ENCODE peak calls at places on chromosome 16, in five cellular contexts. L, N, X, H and G are unnamed samples.

GRCh38 chr16:851871-852270 is 51.3 kb upstream of the GNG13 start:
- DNase-seq in L (no peak), X (no peak), N (no peak), H (no peak), G (no peak)

GRCh38 chr16:13036600-13036999 is 135.2 kb downstream of the SHISA9 start:
- DNase-seq in N (peak), L (peak), X (peak), H (peak), G (peak)

GRCh38 chr16:75053791-75054555 is 55.1 kb downstream of the ZNRF1 start:
- DNase-seq in X (no peak), L (no peak), H (no peak), N (no peak), G (no peak)

GRCh38 chr16:69443809-69444611 is 19.6 kb downstream of the CYB5B start:
- DNase-seq in H (no peak), N (peak), X (no peak), L (no peak), G (no peak)

GRCh38 chr16:27189335-27189972 is 13.9 kb upstream of the KDM8 start:
- DNase-seq in L (no peak), H (peak), N (no peak), X (peak), G (no peak)

GRCh38 chr16:59886021-59886420 is 1151.9 kb upstream of the GOT2 start:
- DNase-seq in N (no peak), H (no peak), X (no peak), L (no peak), G (no peak)

GRCh38 chr16:88015806-88016140 is 64.5 kb downstream of the BANP start:
- DNase-seq in X (no peak), N (no peak), L (no peak), H (no peak), G (no peak)

GRCh38 chr16:73601911-73602310 is 554.0 kb upstream of the ZFHX3 start:
- DNase-seq in N (no peak), L (no peak), H (no peak), X (no peak), G (no peak)

GRCh38 chr16:54649846-54650245 is 280.8 kb upstream of the IRX5 start:
- DNase-seq in N (peak), X (no peak), H (no peak), L (no peak), G (no peak)

GRCh38 chr16:65123846-65124513 is 2.1 kb upstream of the CDH11 start:
- DNase-seq in H (no peak), L (no peak), N (peak), X (no peak), G (no peak)

GRCh38 chr16:87661561-87661960 is 59.3 kb downstream of the JPH3 start:
- DNase-seq in L (peak), X (peak), H (peak), N (peak), G (peak)

DNA sequence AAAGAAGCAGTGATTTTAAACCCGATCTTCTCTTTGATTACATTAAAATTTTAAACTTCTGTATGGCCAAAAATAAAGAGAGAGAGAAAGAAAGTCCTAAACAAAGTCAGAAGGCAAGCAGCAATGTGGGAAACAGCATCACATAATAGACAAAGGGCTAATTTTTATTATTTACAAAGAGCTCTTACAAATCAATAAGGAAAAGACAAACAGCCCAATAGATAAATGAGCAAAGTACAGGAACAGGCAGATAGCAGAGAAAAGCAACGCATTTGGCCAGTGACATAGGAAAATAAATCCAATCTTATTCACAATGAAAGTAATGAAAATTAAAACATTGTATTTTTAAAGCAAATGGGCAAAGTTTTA is 93.1 kb downstream of the SALL1 start:
- DNase-seq in H (no peak), L (no peak), X (no peak), N (no peak), G (no peak)
- H2BK12ac ChIP-seq in H (no peak), L (no peak), X (no peak), N (no peak), G (no peak)

GRCh38 chr16:90020838-90021382 is 1.7 kb upstream of the DBNDD1 start:
- DNase-seq in H (no peak), X (no peak), L (no peak), N (no peak), G (no peak)

GRCh38 chr16:90023078-90023447 is 3.8 kb upstream of the DBNDD1 start:
- DNase-seq in N (no peak), X (no peak), H (no peak), L (no peak), G (no peak)

GRCh38 chr16:90019543-90020259 is 445 bp upstream of the DBNDD1 start:
- DNase-seq in N (peak), L (peak), H (peak), X (peak), G (no peak)

GRCh38 chr16:90020260-90020837 is 1.1 kb upstream of the DBNDD1 start:
- DNase-seq in H (no peak), X (no peak), L (no peak), N (no peak), G (no peak)

DNA sequence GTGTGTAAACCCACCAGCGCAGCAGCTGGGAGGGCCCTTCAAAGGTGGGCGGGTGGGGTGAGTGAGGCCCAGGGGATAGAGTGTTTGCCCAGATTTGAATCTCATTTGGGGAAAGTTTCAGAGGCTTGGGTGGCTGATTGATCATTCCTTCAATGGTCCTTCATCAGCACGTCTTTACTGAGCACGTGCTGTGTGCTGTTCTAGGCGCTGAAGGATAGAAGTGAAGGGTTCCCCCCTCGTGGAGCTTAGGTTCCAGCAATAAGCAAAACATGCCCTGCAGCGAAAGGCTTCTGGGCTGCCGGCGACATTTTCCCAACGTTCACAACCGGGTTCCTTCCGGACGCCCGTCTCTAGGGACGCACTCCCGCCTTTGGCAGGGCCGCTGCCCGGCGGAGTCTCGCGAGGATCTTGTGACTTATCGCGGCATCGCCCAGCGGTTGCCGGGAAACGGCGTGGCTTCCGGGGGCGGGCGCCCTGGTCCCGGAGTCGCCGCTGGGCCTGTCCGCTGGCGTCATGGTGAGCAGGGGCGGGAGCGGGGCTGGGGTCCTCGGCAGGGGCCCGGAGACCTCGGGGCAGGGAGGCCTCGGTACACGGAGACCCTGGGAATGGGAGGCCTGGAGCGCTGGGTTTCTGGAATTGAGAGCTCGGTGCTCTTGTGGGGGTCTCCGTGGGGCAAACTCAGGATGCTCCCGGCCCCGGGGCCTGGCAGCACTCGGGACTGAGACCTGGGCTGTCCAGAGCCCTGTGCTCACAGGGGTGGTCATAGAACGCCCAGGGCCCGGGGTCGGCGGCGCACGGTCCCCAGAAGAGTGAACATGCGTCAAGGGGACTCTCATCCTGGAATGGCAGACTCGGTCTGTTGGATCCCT is 3.2 kb upstream of the DBNDD1 start:
- DNase-seq in L (no peak), H (peak), N (peak), X (peak), G (peak)
- H4K91ac ChIP-seq in L (no peak), H (no peak), N (peak), X (no peak), G (peak)

GRCh38 chr16:83945587-83945986 is 7.5 kb upstream of the OSGIN1 start:
- DNase-seq in L (no peak), N (no peak), H (no peak), X (no peak), G (no peak)
- H2BK12ac ChIP-seq in L (no peak), N (no peak), H (no peak), X (no peak), G (no peak)

DNA sequence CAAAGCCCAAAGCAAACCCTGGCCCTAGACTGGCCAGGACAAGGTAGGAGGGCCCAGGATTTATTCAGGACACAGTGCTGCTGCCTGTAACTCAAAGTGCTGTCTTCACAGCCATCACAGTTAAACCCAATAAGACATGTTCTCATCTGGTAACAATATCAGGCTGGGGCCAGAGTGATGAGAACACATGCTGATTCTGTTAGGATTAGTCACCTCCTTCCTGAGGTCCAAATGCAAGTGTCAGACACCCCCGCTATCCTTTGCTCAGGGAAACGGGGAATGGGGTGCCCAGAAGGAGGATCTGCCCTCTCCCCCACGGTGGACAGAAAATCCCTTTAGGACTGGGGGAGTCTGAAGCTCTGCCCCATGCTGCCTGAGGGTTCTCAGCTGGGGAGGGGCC is 9.6 kb downstream of the ZDHHC1 start:
- DNase-seq in N (peak), H (no peak), X (no peak), L (no peak), G (no peak)
- H4K91ac ChIP-seq in N (no peak), H (no peak), X (no peak), L (no peak), G (peak)

DNA sequence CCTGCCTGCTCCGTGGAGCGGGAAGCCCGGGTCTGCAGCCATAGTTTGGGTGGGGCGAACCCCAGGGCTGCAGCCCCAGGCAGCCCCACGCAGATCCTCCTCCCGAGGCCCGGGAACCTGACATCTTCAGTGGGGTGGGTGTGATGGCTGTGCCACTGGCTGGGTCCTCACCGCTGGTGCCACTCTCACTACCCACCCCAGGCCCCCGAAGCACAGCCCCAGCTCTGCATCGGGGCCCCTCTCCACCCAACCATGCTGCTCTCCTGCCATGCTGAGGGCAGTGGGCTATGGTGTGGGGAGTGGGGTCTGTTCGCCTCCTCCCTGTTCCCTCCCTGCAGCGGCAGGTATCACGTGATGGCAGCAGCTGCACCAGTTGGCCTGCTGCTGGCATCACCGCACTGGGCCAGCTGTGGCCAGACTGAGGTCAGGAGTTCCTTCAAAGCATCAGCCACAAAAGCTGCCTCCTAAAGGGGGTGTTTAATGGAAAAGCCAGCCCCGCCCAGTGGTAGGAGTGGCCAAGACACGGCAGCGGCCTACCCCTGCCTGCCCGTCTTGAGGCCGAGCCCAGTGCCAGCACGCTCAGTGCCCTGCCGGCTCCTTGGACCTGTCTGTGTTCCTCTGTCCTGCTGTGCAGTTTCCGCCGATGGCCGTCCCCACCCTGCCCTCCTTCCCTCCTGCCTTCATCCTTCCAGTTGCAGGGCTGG is 10.8 kb downstream of the KCTD5 start:
- DNase-seq in H (no peak), N (peak), L (no peak), X (peak), G (no peak)
- H2BK12ac ChIP-seq in H (no peak), N (no peak), L (peak), X (no peak), G (no peak)

GRCh38 chr16:84983308-84983707 is 28.0 kb downstream of the ZDHHC7 start:
- DNase-seq in L (no peak), X (no peak), H (no peak), N (no peak), G (no peak)

GRCh38 chr16:84988328-84989080 is 22.8 kb downstream of the ZDHHC7 start:
- DNase-seq in N (no peak), H (no peak), L (no peak), X (no peak), G (no peak)

GRCh38 chr16:84986879-84987278 is 24.5 kb downstream of the ZDHHC7 start:
- DNase-seq in L (no peak), X (no peak), N (no peak), H (no peak), G (no peak)

GRCh38 chr16:84985079-84986065 is 26.0 kb downstream of the ZDHHC7 start:
- DNase-seq in H (no peak), L (no peak), N (peak), X (no peak), G (no peak)

DNA sequence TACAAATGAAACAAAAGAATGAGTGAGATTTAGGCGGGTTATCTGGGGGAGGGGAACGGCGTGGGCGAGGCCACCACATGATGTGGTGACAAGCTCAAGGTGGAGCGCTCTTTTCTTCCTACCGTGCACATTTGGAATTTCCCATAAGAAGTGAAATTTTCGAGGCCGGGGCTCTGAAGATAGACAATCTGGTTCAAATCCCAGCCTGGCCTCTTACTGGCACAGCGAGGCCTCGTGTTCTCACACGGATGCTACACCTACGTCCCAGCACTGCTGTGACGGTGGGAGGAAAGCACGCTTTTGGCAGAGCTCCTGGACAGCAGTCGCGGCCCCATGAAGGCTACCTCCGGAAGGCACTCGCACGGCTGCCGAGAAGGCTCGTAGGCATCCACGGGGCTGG is 25.2 kb downstream of the ZDHHC7 start:
- DNase-seq in H (no peak), L (no peak), N (no peak), X (no peak), G (no peak)
- H4K91ac ChIP-seq in H (no peak), L (no peak), N (peak), X (no peak), G (no peak)

DNA sequence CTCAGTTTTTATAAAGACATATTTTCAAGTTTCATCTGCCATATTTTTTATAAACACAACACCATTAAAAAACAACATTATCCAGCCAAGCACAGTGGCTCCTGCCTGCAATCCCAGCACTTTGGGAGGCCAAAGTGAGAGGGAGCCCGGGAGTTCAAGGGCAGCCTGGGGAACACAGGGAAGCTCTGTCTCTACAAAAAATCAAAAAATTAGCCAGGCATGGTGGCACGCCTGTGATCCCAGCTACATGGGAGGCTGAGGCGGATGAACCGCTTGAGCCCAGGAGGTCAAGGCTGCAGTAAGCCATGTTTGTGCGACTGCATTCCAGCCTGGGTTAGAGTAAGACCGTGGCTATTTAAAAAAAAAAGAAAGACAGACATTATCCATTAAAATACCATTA is 17.2 kb upstream of the NTAN1 start:
- DNase-seq in X (no peak), H (no peak), L (no peak), N (no peak), G (no peak)
- H2BK12ac ChIP-seq in X (no peak), H (no peak), L (no peak), N (no peak), G (no peak)

GRCh38 chr16:19810817-19811731 is 73.6 kb downstream of the GPRC5B start:
- DNase-seq in H (no peak), X (no peak), N (peak), L (no peak), G (peak)
- H4K91ac ChIP-seq in H (no peak), X (no peak), N (no peak), L (no peak), G (no peak)